ENCODE peak calls at places on chromosomes 4 and X, in seven cellular contexts. Z is left lung; V is neural progenitor cell; E is CD8-positive, alpha-beta T cell; U is heart left ventricle; M is fibroblast of lung; Q is Panc1. B is an unnamed sample.

GRCh38 chrX:136694491-136695087 is 46.6 kb downstream of the CD40LG start:
- DNase-seq in Z (no peak), M (peak; percentile 42), E (peak; percentile 17), Q (no peak), U (no peak), V (peak; percentile 49), B (peak; percentile 50)

GRCh38 chrX:94743478-94743877 is 1069.5 kb downstream of the FAM133A start:
- DNase-seq in U (no peak), E (no peak), V (no peak), Q (no peak), M (no peak), Z (no peak), B (no peak)

GRCh38 chr4:106892786-106893185 is 143.3 kb downstream of the DKK2 start:
- DNase-seq in Q (no peak), M (no peak), U (no peak), Z (peak; percentile 25), E (no peak), V (no peak), B (no peak)

GRCh38 chr4:1195894-1196401 is 23.6 kb upstream of the SPON2 start:
- DNase-seq in U (no peak), Q (no peak), V (no peak), Z (no peak), M (no peak), E (no peak), B (no peak)

GRCh38 chr4:26860922-26861433 is 337 bp downstream of the STIM2 start:
- DNase-seq in Z (peak; percentile 90), V (peak; percentile 81), Q (no peak), E (peak; percentile 54), M (peak; percentile 55), U (peak; percentile 52), B (peak; percentile 81)

GRCh38 chr4:34046580-34046979 is 2197.7 kb downstream of the ARAP2 start:
- DNase-seq in Z (no peak), Q (no peak), V (no peak), M (peak; percentile 66), E (no peak), U (no peak), B (no peak)

GRCh38 chr4:143711543-143712159 is 11.2 kb upstream of the FREM3 start:
- DNase-seq in Q (no peak), M (no peak), V (peak; percentile 38), E (no peak), U (no peak), Z (no peak), B (peak; percentile 73)

GRCh38 chrX:17024896-17025295 is 78.4 kb downstream of the REPS2 start:
- DNase-seq in Q (no peak), E (no peak), V (no peak), U (no peak), M (no peak), Z (no peak), B (peak; percentile 76)

GRCh38 chr4:2417196-2417764 is 1.2 kb downstream of the ZFYVE28 start:
- DNase-seq in Q (no peak), Z (peak; percentile 77), U (no peak), M (no peak), E (no peak), V (peak; percentile 75), B (peak; percentile 75)

GRCh38 chrX:68355629-68355920 is 77.7 kb downstream of the OPHN1 start:
- DNase-seq in E (no peak), Q (no peak), Z (no peak), U (no peak), M (no peak), V (no peak), B (no peak)

GRCh38 chr4:108917255-108917654 is 154.4 kb upstream of the ETNPPL start:
- DNase-seq in M (no peak), E (no peak), U (no peak), Z (no peak), V (no peak), Q (no peak), B (no peak)

GRCh38 chr4:107034982-107035710 is 967 bp downstream of the DKK2 start:
- DNase-seq in Z (peak; percentile 70), E (no peak), U (no peak), V (peak; percentile 72), M (peak; percentile 44), Q (no peak), B (peak; percentile 79)

GRCh38 chr4:47032405-47033106 is 1.2 kb downstream of the GABRB1 start:
- DNase-seq in V (peak; percentile 88), U (peak; percentile 81), Q (peak; percentile 55), M (peak; percentile 56), E (no peak), Z (peak; percentile 82), B (peak; percentile 96)

GRCh38 chr4:148116264-148116663 is 325.9 kb downstream of the NR3C2 start:
- DNase-seq in E (no peak), V (no peak), U (no peak), M (peak; percentile 71), Q (no peak), Z (no peak), B (no peak)

GRCh38 chr4:185859106-185859505 is 47.1 kb upstream of the SORBS2 start:
- DNase-seq in Q (no peak), U (no peak), Z (no peak), V (no peak), M (peak; percentile 59), E (no peak), B (no peak)

GRCh38 chr4:79623125-79623905 is 215.3 kb upstream of the GK2 start:
- DNase-seq in Q (no peak), E (no peak), U (no peak), M (no peak), Z (no peak), V (no peak), B (no peak)

GRCh38 chr4:27308379-27308778 is 447.7 kb downstream of the STIM2 start:
- DNase-seq in Q (no peak), V (peak; percentile 33), U (no peak), M (no peak), Z (no peak), E (no peak), B (no peak)

GRCh38 chr4:122121593-122121992 is 30.5 kb upstream of the BLTP1 start:
- DNase-seq in V (no peak), Q (no peak), Z (no peak), M (no peak), U (no peak), E (no peak), B (no peak)
- H3K4me3 ChIP-seq in V (no peak overlapping the region), Q (no peak overlapping the region), Z (no peak overlapping the region), M (no peak overlapping the region), U (no peak overlapping the region), E (no peak overlapping the region), B (no peak overlapping the region)

GRCh38 chr4:51845055-51845426 is 2.1 kb downstream of the DCUN1D4 start:
- DNase-seq in Z (no peak), Q (no peak), U (no peak), E (no peak), V (no peak), M (no peak), B (no peak)
- H3K27ac ChIP-seq in Z (peak overlapping the region; percentile 73), Q (peak overlapping the region; percentile 94), U (peak overlapping the region; percentile 95), E (peak overlapping the region; percentile 73), V (peak overlapping the region; percentile 74), M (peak overlapping the region; percentile 67), B (peak overlapping the region; percentile 62)

DNA sequence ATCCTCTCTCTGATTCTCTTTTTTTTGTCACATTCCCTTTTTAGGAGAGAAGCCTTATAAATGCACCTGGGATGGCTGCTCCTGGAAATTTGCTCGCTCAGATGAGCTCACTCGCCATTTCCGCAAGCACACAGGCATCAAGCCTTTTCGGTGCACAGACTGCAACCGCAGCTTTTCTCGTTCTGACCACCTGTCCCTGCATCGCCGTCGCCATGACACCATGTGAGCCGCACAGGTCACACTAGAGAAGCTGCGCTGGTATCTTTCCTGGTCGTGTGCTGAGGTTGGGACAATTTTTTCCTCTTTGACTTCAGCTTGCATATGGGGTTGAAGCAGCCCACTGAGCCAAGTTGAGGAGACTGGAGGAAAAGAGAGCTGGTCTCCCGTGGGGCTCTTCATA is 52.1 kb downstream of the KLF8 start:
- DNase-seq in Z (no peak), E (no peak), U (no peak), V (no peak), Q (no peak), M (no peak), B (no peak)
- H3K36me3 ChIP-seq in Z (peaks cover 6% of the 10 kb centered on the region), E (no peaks in the 10 kb centered on the region), U (peaks cover 39% of the 10 kb centered on the region), V (no peaks in the 10 kb centered on the region), Q (no peaks in the 10 kb centered on the region), M (no peaks in the 10 kb centered on the region), B (peaks cover 93% of the 10 kb centered on the region)

GRCh38 chrX:112704226-112704625 is 24.5 kb upstream of the LHFPL1 start:
- DNase-seq in V (no peak), M (no peak), E (no peak), U (no peak), Q (no peak), Z (no peak), B (no peak)
- H3K4me3 ChIP-seq in V (no peak overlapping the region), M (no peak overlapping the region), E (no peak overlapping the region), U (no peak overlapping the region), Q (no peak overlapping the region), Z (no peak overlapping the region), B (no peak overlapping the region)

GRCh38 chr4:74793757-74794340 is 474 bp downstream of the BTC start:
- DNase-seq in M (peak; percentile 22), Q (no peak), E (no peak), Z (peak; percentile 89), U (peak; percentile 29), V (peak; percentile 63), B (peak; percentile 93)
- H3K27ac ChIP-seq in M (no peak overlapping the region), Q (no peak overlapping the region), E (no peak overlapping the region), Z (peak overlapping the region; percentile 71), U (no peak overlapping the region), V (no peak overlapping the region), B (no peak overlapping the region)

GRCh38 chr4:38109370-38109769 is 149.2 kb downstream of the PTTG2 start:
- DNase-seq in Q (no peak), V (no peak), M (no peak), E (no peak), U (no peak), Z (no peak), B (no peak)

GRCh38 chr4:38106886-38107514 is 146.8 kb downstream of the PTTG2 start:
- DNase-seq in E (no peak), Q (no peak), V (no peak), M (no peak), U (no peak), Z (no peak), B (no peak)

GRCh38 chr4:38102942-38103604 is 142.9 kb downstream of the PTTG2 start:
- DNase-seq in E (no peak), U (no peak), Z (no peak), V (no peak), M (no peak), Q (no peak), B (no peak)

GRCh38 chr4:38106301-38106700 is 146.1 kb downstream of the PTTG2 start:
- DNase-seq in V (no peak), Q (no peak), E (no peak), Z (no peak), U (no peak), M (peak; percentile 68), B (no peak)

GRCh38 chr4:38105475-38105874 is 145.3 kb downstream of the PTTG2 start:
- DNase-seq in Q (no peak), Z (no peak), V (no peak), U (no peak), M (no peak), E (no peak), B (no peak)
- H3K36me3 ChIP-seq in Q (no peaks in the 10 kb centered on the region), Z (peaks cover 88% of the 10 kb centered on the region), V (no peaks in the 10 kb centered on the region), U (peaks cover 54% of the 10 kb centered on the region), M (no peaks in the 10 kb centered on the region), E (peaks cover 20% of the 10 kb centered on the region), B (peaks cover 40% of the 10 kb centered on the region)

GRCh38 chrX:153944800-153945150 is 332 bp upstream of the RENBP start:
- DNase-seq in Q (no peak), U (no peak), M (no peak), Z (no peak), V (no peak), E (no peak), B (no peak)
- H3K4me3 ChIP-seq in Q (no peak overlapping the region), U (peak overlapping the region; percentile 18), M (no peak overlapping the region), Z (peak overlapping the region; percentile 27), V (peak overlapping the region; percentile 17), E (peak overlapping the region; percentile 48), B (no peak overlapping the region)

B was measured in endodermal cell.